ENCODE peak calls at places on chromosomes 11 and 22, in four cellular contexts. V is effector memory CD8-positive, alpha-beta T cell; S is GM13977; R is right atrium auricular region. A is an unnamed sample.

GRCh38 chr11:923691-924405 is 1.8 kb upstream of the AP2A2 start:
- DNase-seq in R (no peak), V (no peak), S (no peak), A (no peak)

GRCh38 chr11:82906931-82907330 is 5.4 kb downstream of the DDIAS start:
- DNase-seq in S (no peak), V (no peak), R (no peak), A (no peak)

GRCh38 chr11:105468154-105468553 is 141.7 kb upstream of the GRIA4 start:
- DNase-seq in S (no peak), R (no peak), V (no peak), A (no peak)

GRCh38 chr11:130652671-130653335 is 204.4 kb downstream of the ADAMTS15 start:
- DNase-seq in R (peak), S (no peak), V (no peak), A (no peak)

GRCh38 chr11:36534276-36534675 is 24.2 kb upstream of the TRAF6 start:
- DNase-seq in R (no peak), S (no peak), V (no peak), A (no peak)

GRCh38 chr11:126113515-126113957 is 50.9 kb upstream of the CDON start:
- DNase-seq in S (no peak), V (no peak), R (peak), A (no peak)

GRCh38 chr22:48895341-48895740 is 932.3 kb downstream of the BRD1 start:
- DNase-seq in V (no peak), S (no peak), R (peak), A (no peak)

GRCh38 chr11:14202263-14203173 is 156.5 kb downstream of the RRAS2 start:
- DNase-seq in R (no peak), V (no peak), S (peak), A (peak)

GRCh38 chr11:126567419-126567818 is 211.9 kb downstream of the ST3GAL4 start:
- DNase-seq in V (no peak), S (no peak), R (no peak), A (no peak)